ENCODE peak calls at places on chromosomes 11 and 22, in ten cellular contexts. One of them, this sample, is unnamed.

GRCh38 chr11:69293819-69294505 is at the start of gene MYEOV:
- DNase-seq in HCT116: peak; percentile 88
- DNase-seq in fibroblast of lung: peak; percentile 33
- DNase-seq in SJSA1: no peak
- DNase-seq in H1: peak; percentile 36
- DNase-seq in Peyer's patch: peak; percentile 33
- DNase-seq in lower lobe of right lung: peak; percentile 59
- DNase-seq in CD8-positive, alpha-beta memory T cell: peak; percentile 34
- DNase-seq in tibial nerve: no peak
- DNase-seq in heart right ventricle: no peak
- DNase-seq in this sample: no peak

GRCh38 chr11:70608568-70609314 is 210.4 kb downstream of the CTTN start:
- DNase-seq in HCT116: no peak
- DNase-seq in fibroblast of lung: peak; percentile 56
- DNase-seq in SJSA1: no peak
- DNase-seq in H1: no peak
- DNase-seq in Peyer's patch: no peak
- DNase-seq in lower lobe of right lung: peak; percentile 41
- DNase-seq in CD8-positive, alpha-beta memory T cell: no peak
- DNase-seq in tibial nerve: peak; percentile 23
- DNase-seq in heart right ventricle: no peak
- DNase-seq in this sample: no peak

GRCh38 chr11:120432056-120433018 is 79.2 kb upstream of the GRIK4 start:
- DNase-seq in HCT116: peak; percentile 97
- DNase-seq in fibroblast of lung: peak; percentile 99
- DNase-seq in SJSA1: peak; percentile 85
- DNase-seq in H1: no peak
- DNase-seq in Peyer's patch: no peak
- DNase-seq in lower lobe of right lung: no peak
- DNase-seq in CD8-positive, alpha-beta memory T cell: no peak
- DNase-seq in tibial nerve: peak; percentile 52
- DNase-seq in heart right ventricle: no peak
- DNase-seq in this sample: no peak

GRCh38 chr11:113457784-113458183 is 17.4 kb downstream of the DRD2 start:
- DNase-seq in HCT116: no peak
- DNase-seq in fibroblast of lung: no peak
- DNase-seq in SJSA1: no peak
- DNase-seq in H1: no peak
- DNase-seq in Peyer's patch: no peak
- DNase-seq in lower lobe of right lung: no peak
- DNase-seq in CD8-positive, alpha-beta memory T cell: no peak
- DNase-seq in tibial nerve: no peak
- DNase-seq in heart right ventricle: no peak
- DNase-seq in this sample: no peak

GRCh38 chr11:111982019-111982464 is 43.2 kb upstream of the DLAT start:
- DNase-seq in HCT116: peak; percentile 31
- DNase-seq in fibroblast of lung: peak; percentile 35
- DNase-seq in SJSA1: no peak
- DNase-seq in H1: peak; percentile 61
- DNase-seq in Peyer's patch: peak; percentile 44
- DNase-seq in lower lobe of right lung: peak; percentile 75
- DNase-seq in CD8-positive, alpha-beta memory T cell: peak; percentile 10
- DNase-seq in tibial nerve: peak; percentile 60
- DNase-seq in heart right ventricle: no peak
- DNase-seq in this sample: no peak

GRCh38 chr22:20616451-20617043 is 109.1 kb downstream of the MED15 start:
- DNase-seq in HCT116: no peak
- DNase-seq in fibroblast of lung: no peak
- DNase-seq in SJSA1: no peak
- DNase-seq in H1: no peak
- DNase-seq in Peyer's patch: no peak
- DNase-seq in lower lobe of right lung: no peak
- DNase-seq in CD8-positive, alpha-beta memory T cell: no peak
- DNase-seq in tibial nerve: no peak
- DNase-seq in heart right ventricle: no peak
- DNase-seq in this sample: no peak

GRCh38 chr22:17264321-17265052 is 45.3 kb upstream of the ADA2 start:
- DNase-seq in HCT116: no peak
- DNase-seq in fibroblast of lung: peak; percentile 52
- DNase-seq in SJSA1: no peak
- DNase-seq in H1: no peak
- DNase-seq in Peyer's patch: no peak
- DNase-seq in lower lobe of right lung: no peak
- DNase-seq in CD8-positive, alpha-beta memory T cell: no peak
- DNase-seq in tibial nerve: no peak
- DNase-seq in heart right ventricle: no peak
- DNase-seq in this sample: no peak

GRCh38 chr22:37169947-37170688 is 17.9 kb downstream of the C1QTNF6 start:
- DNase-seq in HCT116: no peak
- DNase-seq in fibroblast of lung: no peak
- DNase-seq in SJSA1: no peak
- DNase-seq in H1: no peak
- DNase-seq in Peyer's patch: no peak
- DNase-seq in lower lobe of right lung: peak; percentile 20
- DNase-seq in CD8-positive, alpha-beta memory T cell: no peak
- DNase-seq in tibial nerve: no peak
- DNase-seq in heart right ventricle: no peak
- DNase-seq in this sample: no peak

DNA sequence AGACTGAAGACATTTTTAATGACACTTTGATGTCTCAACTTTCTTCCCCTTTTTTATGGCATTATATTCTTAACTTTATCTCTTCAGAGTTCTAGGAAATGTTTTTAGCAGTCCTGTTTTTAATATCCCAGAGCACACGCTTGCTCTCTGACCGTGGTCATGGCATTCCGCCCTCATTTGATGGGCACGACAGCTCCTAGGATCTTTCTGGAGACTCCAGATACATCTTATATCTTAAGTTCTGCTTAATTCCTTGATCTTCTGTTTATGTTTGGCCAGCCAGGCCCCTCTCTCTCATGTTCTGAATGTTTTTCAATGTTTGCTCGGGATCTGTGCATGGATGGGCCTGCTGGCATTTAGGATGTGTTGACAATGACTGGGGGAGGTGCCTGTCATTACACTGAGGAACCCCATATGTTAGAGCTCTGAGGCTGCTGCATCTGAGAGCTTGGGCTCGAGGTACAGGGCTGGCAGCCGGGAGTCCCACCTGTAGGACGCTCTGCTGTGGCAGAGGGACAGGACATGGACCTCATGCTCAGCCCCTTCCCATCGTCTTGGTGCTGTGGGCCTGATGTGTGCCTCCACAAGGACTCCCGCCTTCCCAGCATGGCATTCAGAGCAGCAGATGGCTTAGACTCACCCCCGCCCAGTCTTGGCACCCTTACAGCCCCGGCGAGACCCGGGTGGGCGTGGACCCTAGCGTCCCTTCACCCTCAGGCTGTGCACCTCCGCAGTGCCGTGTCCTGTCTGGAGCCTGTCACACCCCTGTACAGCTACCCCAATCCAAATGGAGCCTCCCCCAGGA is 75.0 kb downstream of the CDKN1C start:
- DNase-seq in HCT116: no peak
- DNase-seq in fibroblast of lung: no peak
- DNase-seq in SJSA1: no peak
- DNase-seq in H1: no peak
- DNase-seq in Peyer's patch: no peak
- DNase-seq in lower lobe of right lung: peak; percentile 25
- DNase-seq in CD8-positive, alpha-beta memory T cell: no peak
- DNase-seq in tibial nerve: no peak
- DNase-seq in heart right ventricle: peak; percentile 16
- DNase-seq in this sample: no peak
- H3K27ac ChIP-seq in HCT116: no peak overlapping the region
- H3K27ac ChIP-seq in fibroblast of lung: no peak overlapping the region
- H3K27ac ChIP-seq in SJSA1: no peak overlapping the region
- H3K27ac ChIP-seq in H1: no peak overlapping the region
- H3K27ac ChIP-seq in Peyer's patch: no peak overlapping the region
- H3K27ac ChIP-seq in lower lobe of right lung: no peak overlapping the region
- H3K27ac ChIP-seq in CD8-positive, alpha-beta memory T cell: no peak overlapping the region
- H3K27ac ChIP-seq in tibial nerve: no peak overlapping the region
- H3K27ac ChIP-seq in heart right ventricle: peak overlapping the region; percentile 78
- H3K27ac ChIP-seq in this sample: peak overlapping the region; percentile 69

GRCh38 chr22:33811208-33811607 is 109.1 kb downstream of the LARGE1 start:
- DNase-seq in HCT116: no peak
- DNase-seq in fibroblast of lung: no peak
- DNase-seq in SJSA1: no peak
- DNase-seq in H1: no peak
- DNase-seq in Peyer's patch: no peak
- DNase-seq in lower lobe of right lung: no peak
- DNase-seq in CD8-positive, alpha-beta memory T cell: no peak
- DNase-seq in tibial nerve: no peak
- DNase-seq in heart right ventricle: no peak
- DNase-seq in this sample: no peak

GRCh38 chr22:33812578-33812977 is 107.7 kb downstream of the LARGE1 start:
- DNase-seq in HCT116: no peak
- DNase-seq in fibroblast of lung: no peak
- DNase-seq in SJSA1: no peak
- DNase-seq in H1: no peak
- DNase-seq in Peyer's patch: no peak
- DNase-seq in lower lobe of right lung: no peak
- DNase-seq in CD8-positive, alpha-beta memory T cell: no peak
- DNase-seq in tibial nerve: no peak
- DNase-seq in heart right ventricle: no peak
- DNase-seq in this sample: no peak

GRCh38 chr22:33806191-33806590 is 114.1 kb downstream of the LARGE1 start:
- DNase-seq in HCT116: no peak
- DNase-seq in fibroblast of lung: no peak
- DNase-seq in SJSA1: no peak
- DNase-seq in H1: no peak
- DNase-seq in Peyer's patch: no peak
- DNase-seq in lower lobe of right lung: no peak
- DNase-seq in CD8-positive, alpha-beta memory T cell: no peak
- DNase-seq in tibial nerve: no peak
- DNase-seq in heart right ventricle: no peak
- DNase-seq in this sample: no peak

GRCh38 chr22:33807465-33807864 is 112.8 kb downstream of the LARGE1 start:
- DNase-seq in HCT116: no peak
- DNase-seq in fibroblast of lung: peak; percentile 39
- DNase-seq in SJSA1: no peak
- DNase-seq in H1: no peak
- DNase-seq in Peyer's patch: no peak
- DNase-seq in lower lobe of right lung: no peak
- DNase-seq in CD8-positive, alpha-beta memory T cell: no peak
- DNase-seq in tibial nerve: no peak
- DNase-seq in heart right ventricle: no peak
- DNase-seq in this sample: no peak

GRCh38 chr22:33811686-33812085 is 108.6 kb downstream of the LARGE1 start:
- DNase-seq in HCT116: no peak
- DNase-seq in fibroblast of lung: peak; percentile 78
- DNase-seq in SJSA1: no peak
- DNase-seq in H1: no peak
- DNase-seq in Peyer's patch: no peak
- DNase-seq in lower lobe of right lung: no peak
- DNase-seq in CD8-positive, alpha-beta memory T cell: no peak
- DNase-seq in tibial nerve: peak; percentile 36
- DNase-seq in heart right ventricle: peak; percentile 23
- DNase-seq in this sample: no peak
- H3K27ac ChIP-seq in HCT116: no peak overlapping the region
- H3K27ac ChIP-seq in fibroblast of lung: peak overlapping the region; percentile 11
- H3K27ac ChIP-seq in SJSA1: no peak overlapping the region
- H3K27ac ChIP-seq in H1: no peak overlapping the region
- H3K27ac ChIP-seq in Peyer's patch: peak overlapping the region; percentile 55
- H3K27ac ChIP-seq in lower lobe of right lung: no peak overlapping the region
- H3K27ac ChIP-seq in CD8-positive, alpha-beta memory T cell: no peak overlapping the region
- H3K27ac ChIP-seq in tibial nerve: no peak overlapping the region
- H3K27ac ChIP-seq in heart right ventricle: peak overlapping the region; percentile 68
- H3K27ac ChIP-seq in this sample: peak overlapping the region; percentile 61

DNA sequence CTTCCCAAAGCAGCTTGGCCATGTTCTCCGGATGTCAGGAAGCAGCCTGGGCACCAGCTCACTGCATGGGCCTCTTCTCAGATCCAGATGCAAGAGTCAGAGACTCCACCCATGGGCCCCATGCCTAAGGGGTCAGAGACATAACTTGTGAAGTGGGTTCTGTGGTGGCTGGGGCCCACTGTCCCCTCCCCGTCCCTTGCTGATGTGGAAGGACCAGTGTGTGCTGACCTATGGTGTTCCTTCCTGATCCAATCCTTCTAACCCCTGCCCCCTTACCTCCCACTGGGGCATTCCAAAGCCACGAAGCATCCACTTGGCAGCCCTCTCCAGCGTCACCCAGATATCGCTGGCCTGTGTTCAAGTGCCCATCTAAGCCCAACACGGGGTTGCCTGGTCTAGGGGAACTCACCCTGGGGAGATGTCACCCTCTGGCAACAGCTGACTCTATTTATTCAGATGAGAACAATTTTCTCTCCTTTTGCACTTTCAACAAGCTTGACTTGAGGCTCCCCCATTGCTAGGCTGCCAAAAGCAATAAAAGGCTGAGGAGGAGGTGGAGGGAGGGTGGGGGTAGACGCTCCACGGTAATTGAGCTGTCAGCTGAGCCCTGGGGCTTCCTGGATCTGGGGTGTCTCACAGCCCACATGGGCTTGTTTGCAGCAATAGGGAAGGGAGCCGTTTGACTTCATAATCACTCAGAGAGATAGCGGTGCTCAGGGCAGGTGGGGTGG is 158.5 kb downstream of the ADAMTS15 start:
- DNase-seq in HCT116: no peak
- DNase-seq in fibroblast of lung: peak; percentile 62
- DNase-seq in SJSA1: no peak
- DNase-seq in H1: no peak
- DNase-seq in Peyer's patch: no peak
- DNase-seq in lower lobe of right lung: no peak
- DNase-seq in CD8-positive, alpha-beta memory T cell: no peak
- DNase-seq in tibial nerve: peak; percentile 73
- DNase-seq in heart right ventricle: peak; percentile 53
- DNase-seq in this sample: no peak
- H3K27ac ChIP-seq in HCT116: no peak overlapping the region
- H3K27ac ChIP-seq in fibroblast of lung: no peak overlapping the region
- H3K27ac ChIP-seq in SJSA1: no peak overlapping the region
- H3K27ac ChIP-seq in H1: no peak overlapping the region
- H3K27ac ChIP-seq in Peyer's patch: no peak overlapping the region
- H3K27ac ChIP-seq in lower lobe of right lung: peak overlapping the region; percentile 18
- H3K27ac ChIP-seq in CD8-positive, alpha-beta memory T cell: no peak overlapping the region
- H3K27ac ChIP-seq in tibial nerve: peak overlapping the region; percentile 91
- H3K27ac ChIP-seq in heart right ventricle: peak overlapping the region; percentile 28
- H3K27ac ChIP-seq in this sample: no peak overlapping the region

GRCh38 chr11:61675826-61676225 is 4.4 kb upstream of the DAGLA start:
- DNase-seq in HCT116: no peak
- DNase-seq in fibroblast of lung: no peak
- DNase-seq in SJSA1: no peak
- DNase-seq in H1: no peak
- DNase-seq in Peyer's patch: no peak
- DNase-seq in lower lobe of right lung: no peak
- DNase-seq in CD8-positive, alpha-beta memory T cell: no peak
- DNase-seq in tibial nerve: no peak
- DNase-seq in heart right ventricle: no peak
- DNase-seq in this sample: no peak

GRCh38 chr11:61680622-61681191 is 516 bp downstream of the DAGLA start:
- DNase-seq in HCT116: no peak
- DNase-seq in fibroblast of lung: no peak
- DNase-seq in SJSA1: no peak
- DNase-seq in H1: no peak
- DNase-seq in Peyer's patch: no peak
- DNase-seq in lower lobe of right lung: no peak
- DNase-seq in CD8-positive, alpha-beta memory T cell: no peak
- DNase-seq in tibial nerve: no peak
- DNase-seq in heart right ventricle: no peak
- DNase-seq in this sample: no peak

GRCh38 chr11:61679893-61680621 is at the start of gene DAGLA:
- DNase-seq in HCT116: no peak
- DNase-seq in fibroblast of lung: peak; percentile 42
- DNase-seq in SJSA1: peak; percentile 83
- DNase-seq in H1: no peak
- DNase-seq in Peyer's patch: peak; percentile 45
- DNase-seq in lower lobe of right lung: peak; percentile 82
- DNase-seq in CD8-positive, alpha-beta memory T cell: peak; percentile 73
- DNase-seq in tibial nerve: peak; percentile 62
- DNase-seq in heart right ventricle: peak; percentile 82
- DNase-seq in this sample: no peak

GRCh38 chr11:61682093-61682732 is 2.0 kb downstream of the DAGLA start:
- DNase-seq in HCT116: no peak
- DNase-seq in fibroblast of lung: peak; percentile 40
- DNase-seq in SJSA1: no peak
- DNase-seq in H1: no peak
- DNase-seq in Peyer's patch: no peak
- DNase-seq in lower lobe of right lung: no peak
- DNase-seq in CD8-positive, alpha-beta memory T cell: no peak
- DNase-seq in tibial nerve: no peak
- DNase-seq in heart right ventricle: peak; percentile 56
- DNase-seq in this sample: no peak

GRCh38 chr11:61679301-61679700 is 890 bp upstream of the DAGLA start:
- DNase-seq in HCT116: no peak
- DNase-seq in fibroblast of lung: peak; percentile 24
- DNase-seq in SJSA1: no peak
- DNase-seq in H1: no peak
- DNase-seq in Peyer's patch: no peak
- DNase-seq in lower lobe of right lung: no peak
- DNase-seq in CD8-positive, alpha-beta memory T cell: no peak
- DNase-seq in tibial nerve: no peak
- DNase-seq in heart right ventricle: no peak
- DNase-seq in this sample: no peak
- H3K27ac ChIP-seq in HCT116: no peak overlapping the region
- H3K27ac ChIP-seq in fibroblast of lung: no peak overlapping the region
- H3K27ac ChIP-seq in SJSA1: no peak overlapping the region
- H3K27ac ChIP-seq in H1: no peak overlapping the region
- H3K27ac ChIP-seq in Peyer's patch: no peak overlapping the region
- H3K27ac ChIP-seq in lower lobe of right lung: no peak overlapping the region
- H3K27ac ChIP-seq in CD8-positive, alpha-beta memory T cell: no peak overlapping the region
- H3K27ac ChIP-seq in tibial nerve: peak overlapping the region; percentile 60
- H3K27ac ChIP-seq in heart right ventricle: no peak overlapping the region
- H3K27ac ChIP-seq in this sample: no peak overlapping the region

This sample was measured in esophagus squamous epithelium.